ENCODE peak calls at places on chromosome 13, in nine cellular contexts. N is IMR-90, Y is K562, U is coronary artery, M is tibial artery, Q is ascending aorta, F is heart right ventricle, O is OCI-LY7, I is left ventricle myocardium inferior. J is an unnamed sample.

GRCh38 chr13:64099994-64100393 is 2684.3 kb upstream of the PCDH20 start:
- DNase-seq in N (no peak), Y (no peak), U (no peak), M (no peak), Q (no peak), F (no peak), O (no peak), I (no peak), J (no peak)

GRCh38 chr13:53254495-53254894 is 225.9 kb downstream of the OLFM4 start:
- DNase-seq in N (no peak), Y (peak; percentile 9), U (no peak), M (no peak), Q (no peak), F (no peak), O (no peak), I (no peak), J (no peak)

GRCh38 chr13:108755084-108755483 is 125.7 kb downstream of the MYO16 start:
- DNase-seq in N (no peak), Y (no peak), U (no peak), M (no peak), Q (no peak), F (no peak), O (no peak), I (no peak), J (no peak)

GRCh38 chr13:21435710-21436151 is 23.4 kb downstream of the ZDHHC20 start:
- DNase-seq in N (peak; percentile 89), Y (peak; percentile 44), U (no peak), M (peak; percentile 68), Q (no peak), F (peak; percentile 45), O (peak; percentile 9), I (peak; percentile 31), J (no peak)

GRCh38 chr13:48319458-48320395 is 16.2 kb downstream of the RB1 start:
- DNase-seq in N (no peak), Y (no peak), U (no peak), M (no peak), Q (no peak), F (no peak), O (no peak), I (no peak), J (no peak)

GRCh38 chr13:59144700-59145099 is 1019.0 kb downstream of the DIAPH3 start:
- DNase-seq in N (no peak), Y (no peak), U (no peak), M (no peak), Q (no peak), F (no peak), O (no peak), I (no peak), J (no peak)

GRCh38 chr13:57353831-57354230 is 186.8 kb downstream of the PRR20E start:
- DNase-seq in N (no peak), Y (no peak), U (no peak), M (no peak), Q (no peak), F (no peak), O (no peak), I (no peak), J (no peak)

GRCh38 chr13:49733181-49733951 is 42.1 kb upstream of the EBPL start:
- DNase-seq in N (peak; percentile 27), Y (no peak), U (no peak), M (no peak), Q (no peak), F (no peak), O (no peak), I (no peak), J (no peak)

GRCh38 chr13:20439261-20439660 is 86.4 kb downstream of the CRYL1 start:
- DNase-seq in N (no peak), Y (no peak), U (no peak), M (no peak), Q (no peak), F (no peak), O (no peak), I (no peak), J (no peak)

GRCh38 chr13:50387124-50387581 is 371.9 kb downstream of the KCNRG start:
- DNase-seq in N (peak; percentile 42), Y (peak; percentile 23), U (no peak), M (no peak), Q (peak; percentile 65), F (peak; percentile 52), O (peak; percentile 75), I (peak; percentile 64), J (no peak)

GRCh38 chr13:20728579-20729300 is 25.2 kb downstream of the IL17D start:
- DNase-seq in N (no peak), Y (no peak), U (no peak), M (no peak), Q (no peak), F (no peak), O (no peak), I (no peak), J (no peak)

GRCh38 chr13:94366677-94367076 is 112.8 kb downstream of the DCT start:
- DNase-seq in N (no peak), Y (no peak), U (no peak), M (no peak), Q (no peak), F (no peak), O (no peak), I (no peak), J (no peak)

GRCh38 chr13:65133094-65133493 is 2097.0 kb downstream of the PCDH9 start:
- DNase-seq in N (no peak), Y (no peak), U (no peak), M (no peak), Q (no peak), F (no peak), O (no peak), I (no peak), J (no peak)

DNA sequence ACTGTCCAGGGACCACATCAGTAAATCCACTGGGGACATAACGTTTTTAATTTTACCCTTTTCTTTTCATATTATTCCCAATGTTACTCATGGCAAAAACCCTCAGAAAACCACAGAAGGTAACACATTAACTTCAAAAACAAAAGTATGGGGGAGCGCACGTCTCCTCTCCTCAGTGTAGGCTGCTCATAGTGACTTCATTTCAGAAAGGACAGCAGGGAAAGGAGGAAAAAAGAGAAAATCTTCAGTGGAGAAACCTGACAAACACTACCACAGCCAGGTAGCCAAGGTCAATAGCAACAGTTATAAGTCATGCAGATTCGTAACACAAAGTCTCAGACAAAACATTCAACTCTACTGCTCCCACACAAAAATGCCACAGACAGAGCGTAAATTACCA is 21.4 kb downstream of the DZIP1 start:
- DNase-seq in N (no peak), Y (no peak), U (no peak), M (no peak), Q (no peak), F (no peak), O (no peak), I (no peak), J (no peak)
- H3K27ac ChIP-seq in N (no peak overlapping the region), Y (no peak overlapping the region), U (no peak overlapping the region), M (no peak overlapping the region), Q (no peak overlapping the region), F (no peak overlapping the region), O (no peak overlapping the region), I (no peak overlapping the region), J (no peak overlapping the region)

DNA sequence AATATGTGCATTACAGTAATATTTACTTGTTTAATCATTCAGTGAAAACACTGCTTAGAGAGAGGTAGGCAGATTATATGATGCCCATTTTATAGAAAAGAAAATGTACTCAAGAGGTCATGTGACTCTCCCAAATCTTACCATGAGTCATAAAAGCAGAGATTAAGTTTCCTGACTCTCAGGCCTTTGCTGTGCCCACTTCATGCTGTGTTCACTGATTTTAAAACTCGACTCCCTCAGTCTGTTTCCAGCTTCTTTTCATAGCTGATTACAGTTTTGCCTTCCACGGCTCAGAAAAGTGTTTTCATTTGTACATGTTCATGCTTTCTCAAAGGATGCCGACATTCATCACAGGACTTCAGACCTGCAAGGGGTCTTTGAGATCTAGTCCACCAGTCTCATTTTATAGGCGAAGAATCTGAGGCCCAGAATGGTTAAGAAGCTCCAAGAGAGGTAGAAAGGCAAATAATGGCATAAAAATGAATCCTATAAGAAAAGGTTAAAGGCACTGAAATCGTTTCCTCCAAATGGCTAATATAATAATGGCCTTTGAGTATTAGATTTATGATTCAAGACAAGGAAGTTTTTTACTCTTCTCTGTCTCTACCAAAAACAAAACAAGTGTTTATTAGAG is 9.0 kb upstream of the IPO5 start:
- DNase-seq in N (peak; percentile 62), Y (no peak), U (no peak), M (no peak), Q (no peak), F (no peak), O (no peak), I (no peak), J (no peak)
- H3K27ac ChIP-seq in N (peak overlapping the region; percentile 78), Y (no peak overlapping the region), U (no peak overlapping the region), M (no peak overlapping the region), Q (no peak overlapping the region), F (no peak overlapping the region), O (no peak overlapping the region), I (no peak overlapping the region), J (no peak overlapping the region)

GRCh38 chr13:44273991-44274810 is 99.4 kb upstream of the SERP2 start:
- DNase-seq in N (peak; percentile 77), Y (no peak), U (peak; percentile 70), M (no peak), Q (peak; percentile 57), F (no peak), O (peak; percentile 79), I (no peak), J (no peak)
- H3K27ac ChIP-seq in N (peak overlapping the region; percentile 43), Y (no peak overlapping the region), U (peak overlapping the region; percentile 81), M (peak overlapping the region; percentile 79), Q (peak overlapping the region; percentile 92), F (peak overlapping the region; percentile 75), O (peak overlapping the region; percentile 97), I (peak overlapping the region; percentile 79), J (peak overlapping the region; percentile 86)

GRCh38 chr13:75511226-75511625 is 26.4 kb downstream of the COMMD6 start:
- DNase-seq in N (no peak), Y (no peak), U (no peak), M (no peak), Q (no peak), F (no peak), O (no peak), I (no peak), J (no peak)

GRCh38 chr13:75514080-75515040 is 23.3 kb downstream of the COMMD6 start:
- DNase-seq in N (peak; percentile 56), Y (no peak), U (no peak), M (no peak), Q (no peak), F (no peak), O (no peak), I (no peak), J (no peak)

GRCh38 chr13:75512253-75512652 is 25.4 kb downstream of the COMMD6 start:
- DNase-seq in N (no peak), Y (no peak), U (no peak), M (no peak), Q (no peak), F (no peak), O (no peak), I (no peak), J (no peak)

GRCh38 chr13:75508002-75508548 is 26.1 kb upstream of the TBC1D4 start:
- DNase-seq in N (no peak), Y (no peak), U (no peak), M (no peak), Q (no peak), F (no peak), O (no peak), I (no peak), J (no peak)

DNA sequence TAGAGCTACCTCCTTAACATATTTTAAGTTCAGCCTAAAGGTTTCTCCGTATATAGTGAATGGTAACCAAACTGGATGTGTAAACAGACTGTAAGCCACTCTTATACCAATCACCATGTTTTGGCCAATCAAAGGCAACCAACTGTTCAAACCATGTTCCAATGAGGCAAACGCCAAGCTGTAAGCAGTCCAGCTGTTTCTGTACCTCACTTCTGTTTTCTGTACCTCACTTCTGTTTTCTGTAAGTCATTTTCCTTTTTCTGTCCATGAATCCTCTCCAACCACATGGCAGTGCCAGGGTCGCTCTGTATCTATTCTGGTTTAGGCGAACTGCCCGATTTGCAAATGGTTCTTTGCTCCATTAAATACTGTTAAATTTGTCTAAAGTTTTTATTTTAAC is 24.4 kb downstream of the COMMD6 start:
- DNase-seq in N (no peak), Y (no peak), U (no peak), M (no peak), Q (no peak), F (no peak), O (no peak), I (no peak), J (no peak)
- H3K27ac ChIP-seq in N (no peak overlapping the region), Y (no peak overlapping the region), U (no peak overlapping the region), M (no peak overlapping the region), Q (no peak overlapping the region), F (no peak overlapping the region), O (no peak overlapping the region), I (no peak overlapping the region), J (no peak overlapping the region)

J was measured in esophagus squamous epithelium.